ENCODE peak calls at places on chromosomes 7 and 10, in five cellular contexts. One of them, this sample, is unnamed.

GRCh38 chr7:47198159-47198558 is 383.8 kb downstream of the TNS3 start:
- DNase-seq in H9: no peak
- DNase-seq in mesenchymal stem cell: no peak
- DNase-seq in H1: no peak
- DNase-seq in neuronal stem cell: no peak
- DNase-seq in this sample: no peak

GRCh38 chr7:54394877-54395276 is 147.3 kb upstream of the VSTM2A start:
- DNase-seq in H9: no peak
- DNase-seq in mesenchymal stem cell: no peak
- DNase-seq in H1: no peak
- DNase-seq in neuronal stem cell: no peak
- DNase-seq in this sample: peak; percentile 16

GRCh38 chr7:139775829-139776266 is 1.9 kb downstream of the HIPK2 start:
- DNase-seq in H9: no peak
- DNase-seq in mesenchymal stem cell: peak; percentile 89
- DNase-seq in H1: peak; percentile 55
- DNase-seq in neuronal stem cell: no peak
- DNase-seq in this sample: peak; percentile 51

GRCh38 chr10:132684164-132684891 is 101.6 kb downstream of the NKX6-2 start:
- DNase-seq in H9: peak; percentile 18
- DNase-seq in mesenchymal stem cell: peak; percentile 56
- DNase-seq in H1: no peak
- DNase-seq in neuronal stem cell: no peak
- DNase-seq in this sample: no peak

GRCh38 chr7:84025332-84025927 is 169.2 kb downstream of the SEMA3A start:
- DNase-seq in H9: no peak
- DNase-seq in mesenchymal stem cell: peak; percentile 92
- DNase-seq in H1: no peak
- DNase-seq in neuronal stem cell: peak; percentile 48
- DNase-seq in this sample: peak; percentile 31

GRCh38 chr10:87054373-87055295 is 34.5 kb downstream of the FAM25A start:
- DNase-seq in H9: no peak
- DNase-seq in mesenchymal stem cell: peak; percentile 89
- DNase-seq in H1: no peak
- DNase-seq in neuronal stem cell: peak; percentile 30
- DNase-seq in this sample: peak; percentile 74

GRCh38 chr10:91010952-91011351 is 90.1 kb upstream of the ANKRD1 start:
- DNase-seq in H9: no peak
- DNase-seq in mesenchymal stem cell: no peak
- DNase-seq in H1: no peak
- DNase-seq in neuronal stem cell: no peak
- DNase-seq in this sample: no peak

GRCh38 chr10:101612872-101613271 is 24.8 kb downstream of the DPCD start:
- DNase-seq in H9: no peak
- DNase-seq in mesenchymal stem cell: no peak
- DNase-seq in H1: no peak
- DNase-seq in neuronal stem cell: no peak
- DNase-seq in this sample: no peak

GRCh38 chr10:58576736-58577366 is 64.2 kb downstream of the BICC1 start:
- DNase-seq in H9: no peak
- DNase-seq in mesenchymal stem cell: no peak
- DNase-seq in H1: no peak
- DNase-seq in neuronal stem cell: no peak
- DNase-seq in this sample: no peak

GRCh38 chr7:139851770-139852481 is 22.9 kb downstream of the TBXAS1 start:
- DNase-seq in H9: no peak
- DNase-seq in mesenchymal stem cell: no peak
- DNase-seq in H1: no peak
- DNase-seq in neuronal stem cell: no peak
- DNase-seq in this sample: no peak

GRCh38 chr10:131146790-131147189 is 164.7 kb downstream of the TCERG1L start:
- DNase-seq in H9: no peak
- DNase-seq in mesenchymal stem cell: no peak
- DNase-seq in H1: no peak
- DNase-seq in neuronal stem cell: no peak
- DNase-seq in this sample: no peak

GRCh38 chr7:23357190-23358093 is 58.3 kb downstream of the MALSU1 start:
- DNase-seq in H9: no peak
- DNase-seq in mesenchymal stem cell: peak; percentile 63
- DNase-seq in H1: no peak
- DNase-seq in neuronal stem cell: no peak
- DNase-seq in this sample: peak; percentile 2

GRCh38 chr7:92133737-92134270 is 473 bp downstream of the CYP51A1 start:
- DNase-seq in H9: peak; percentile 86
- DNase-seq in mesenchymal stem cell: peak; percentile 78
- DNase-seq in H1: peak; percentile 98
- DNase-seq in neuronal stem cell: peak; percentile 82
- DNase-seq in this sample: peak; percentile 67

GRCh38 chr7:18177815-18178660 is 150.4 kb upstream of the PRPS1L1 start:
- DNase-seq in H9: no peak
- DNase-seq in mesenchymal stem cell: peak; percentile 30
- DNase-seq in H1: no peak
- DNase-seq in neuronal stem cell: no peak
- DNase-seq in this sample: no peak

GRCh38 chr7:29989257-29989995 is at the start of gene SCRN1:
- DNase-seq in H9: peak; percentile 63
- DNase-seq in mesenchymal stem cell: peak; percentile 50
- DNase-seq in H1: peak; percentile 70
- DNase-seq in neuronal stem cell: peak; percentile 42
- DNase-seq in this sample: peak; percentile 43

GRCh38 chr10:14397069-14397468 is 66.3 kb upstream of the FRMD4A start:
- DNase-seq in H9: peak; percentile 45
- DNase-seq in mesenchymal stem cell: peak; percentile 93
- DNase-seq in H1: no peak
- DNase-seq in neuronal stem cell: no peak
- DNase-seq in this sample: peak; percentile 46

GRCh38 chr7:3191545-3191944 is 109.5 kb upstream of the SDK1 start:
- DNase-seq in H9: no peak
- DNase-seq in mesenchymal stem cell: no peak
- DNase-seq in H1: no peak
- DNase-seq in neuronal stem cell: no peak
- DNase-seq in this sample: no peak

GRCh38 chr7:151796091-151796870 is 80.6 kb downstream of the PRKAG2 start:
- DNase-seq in H9: no peak
- DNase-seq in mesenchymal stem cell: no peak
- DNase-seq in H1: no peak
- DNase-seq in neuronal stem cell: no peak
- DNase-seq in this sample: peak; percentile 80

GRCh38 chr10:28677889-28678686 is 767 bp downstream of the BAMBI start:
- DNase-seq in H9: peak; percentile 42
- DNase-seq in mesenchymal stem cell: peak; percentile 37
- DNase-seq in H1: peak; percentile 59
- DNase-seq in neuronal stem cell: no peak
- DNase-seq in this sample: peak; percentile 65

GRCh38 chr7:1965579-1966294 is 267.0 kb downstream of the MAD1L1 start:
- DNase-seq in H9: no peak
- DNase-seq in mesenchymal stem cell: no peak
- DNase-seq in H1: no peak
- DNase-seq in neuronal stem cell: no peak
- DNase-seq in this sample: no peak

GRCh38 chr7:41709621-41710020 is 6.7 kb upstream of the INHBA start:
- DNase-seq in H9: no peak
- DNase-seq in mesenchymal stem cell: peak; percentile 74
- DNase-seq in H1: no peak
- DNase-seq in neuronal stem cell: no peak
- DNase-seq in this sample: peak; percentile 72

GRCh38 chr7:41710838-41711237 is 7.9 kb upstream of the INHBA start:
- DNase-seq in H9: no peak
- DNase-seq in mesenchymal stem cell: no peak
- DNase-seq in H1: no peak
- DNase-seq in neuronal stem cell: no peak
- DNase-seq in this sample: no peak

GRCh38 chr7:41711283-41712064 is 8.6 kb upstream of the INHBA start:
- DNase-seq in H9: peak; percentile 72
- DNase-seq in mesenchymal stem cell: no peak
- DNase-seq in H1: peak; percentile 82
- DNase-seq in neuronal stem cell: no peak
- DNase-seq in this sample: peak; percentile 44

GRCh38 chr7:41706228-41706930 is 3.5 kb upstream of the INHBA start:
- DNase-seq in H9: no peak
- DNase-seq in mesenchymal stem cell: no peak
- DNase-seq in H1: no peak
- DNase-seq in neuronal stem cell: no peak
- DNase-seq in this sample: no peak

GRCh38 chr7:41708621-41709358 is 5.9 kb upstream of the INHBA start:
- DNase-seq in H9: no peak
- DNase-seq in mesenchymal stem cell: no peak
- DNase-seq in H1: no peak
- DNase-seq in neuronal stem cell: no peak
- DNase-seq in this sample: peak; percentile 85
- H4K91ac ChIP-seq in H9: no peak overlapping the region
- H4K91ac ChIP-seq in mesenchymal stem cell: no peak overlapping the region
- H4K91ac ChIP-seq in H1: no peak overlapping the region
- H4K91ac ChIP-seq in neuronal stem cell: no peak overlapping the region
- H4K91ac ChIP-seq in this sample: no peak overlapping the region

DNA sequence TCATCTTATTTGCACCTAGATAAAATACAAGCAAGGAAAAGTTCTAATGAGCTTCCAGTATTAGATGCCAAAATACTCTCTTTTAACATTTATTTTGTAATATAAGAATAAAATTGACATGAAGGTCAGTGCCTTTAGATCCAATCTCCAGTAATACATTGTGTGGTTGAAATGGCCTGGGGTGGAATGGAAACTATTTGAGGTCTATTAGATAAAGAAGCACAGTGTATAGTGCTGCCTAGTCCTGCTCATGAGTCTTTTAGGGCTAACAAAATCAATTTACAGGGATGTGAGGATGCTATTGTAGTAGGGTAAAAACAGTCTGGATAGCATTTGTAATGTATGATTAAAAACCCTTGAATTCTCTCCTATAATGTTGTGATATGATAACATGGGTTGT is 84.5 kb upstream of the ETV1 start:
- DNase-seq in H9: no peak
- DNase-seq in mesenchymal stem cell: no peak
- DNase-seq in H1: no peak
- DNase-seq in neuronal stem cell: no peak
- DNase-seq in this sample: peak; percentile 33
- H2BK12ac ChIP-seq in H9: no peak overlapping the region
- H2BK12ac ChIP-seq in mesenchymal stem cell: no peak overlapping the region
- H2BK12ac ChIP-seq in H1: no peak overlapping the region
- H2BK12ac ChIP-seq in neuronal stem cell: no peak overlapping the region
- H2BK12ac ChIP-seq in this sample: no peak overlapping the region

DNA sequence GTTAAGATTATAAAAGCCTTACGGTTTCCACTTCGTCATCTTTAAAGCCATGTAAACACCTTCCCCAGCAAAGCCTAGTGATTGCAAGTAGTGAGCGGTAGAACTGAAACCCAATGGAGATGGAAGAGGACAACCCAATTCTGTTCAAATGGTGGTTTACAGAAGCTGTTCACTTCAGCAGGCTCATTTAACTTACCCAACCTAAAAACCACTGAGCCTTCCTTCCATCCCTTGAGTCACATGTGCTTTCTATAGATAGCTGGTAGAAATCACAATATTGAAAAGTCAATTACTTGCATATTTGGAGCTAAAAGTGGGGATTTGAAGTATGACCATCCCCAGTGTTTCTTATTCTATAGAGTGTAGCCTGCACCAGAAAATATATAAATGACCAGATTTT is 667.7 kb downstream of the SUGCT start:
- DNase-seq in H9: no peak
- DNase-seq in mesenchymal stem cell: no peak
- DNase-seq in H1: no peak
- DNase-seq in neuronal stem cell: no peak
- DNase-seq in this sample: no peak
- H3K14ac ChIP-seq in H9: no peak overlapping the region
- H3K14ac ChIP-seq in mesenchymal stem cell: no peak overlapping the region
- H3K14ac ChIP-seq in H1: no peak overlapping the region
- H3K14ac ChIP-seq in neuronal stem cell: no peak overlapping the region
- H3K14ac ChIP-seq in this sample: no peak overlapping the region

GRCh38 chr10:70599791-70600190 is 2.8 kb downstream of the PRF1 start:
- DNase-seq in H9: no peak
- DNase-seq in mesenchymal stem cell: no peak
- DNase-seq in H1: peak; percentile 27
- DNase-seq in neuronal stem cell: no peak
- DNase-seq in this sample: no peak

GRCh38 chr10:70599319-70599718 is 3.2 kb downstream of the PRF1 start:
- DNase-seq in H9: no peak
- DNase-seq in mesenchymal stem cell: no peak
- DNase-seq in H1: no peak
- DNase-seq in neuronal stem cell: no peak
- DNase-seq in this sample: no peak

GRCh38 chr10:70598857-70599295 is 3.7 kb downstream of the PRF1 start:
- DNase-seq in H9: no peak
- DNase-seq in mesenchymal stem cell: no peak
- DNase-seq in H1: peak; percentile 35
- DNase-seq in neuronal stem cell: no peak
- DNase-seq in this sample: no peak

GRCh38 chr10:70596860-70597809 is 5.4 kb downstream of the PRF1 start:
- DNase-seq in H9: no peak
- DNase-seq in mesenchymal stem cell: no peak
- DNase-seq in H1: peak; percentile 29
- DNase-seq in neuronal stem cell: no peak
- DNase-seq in this sample: no peak

DNA sequence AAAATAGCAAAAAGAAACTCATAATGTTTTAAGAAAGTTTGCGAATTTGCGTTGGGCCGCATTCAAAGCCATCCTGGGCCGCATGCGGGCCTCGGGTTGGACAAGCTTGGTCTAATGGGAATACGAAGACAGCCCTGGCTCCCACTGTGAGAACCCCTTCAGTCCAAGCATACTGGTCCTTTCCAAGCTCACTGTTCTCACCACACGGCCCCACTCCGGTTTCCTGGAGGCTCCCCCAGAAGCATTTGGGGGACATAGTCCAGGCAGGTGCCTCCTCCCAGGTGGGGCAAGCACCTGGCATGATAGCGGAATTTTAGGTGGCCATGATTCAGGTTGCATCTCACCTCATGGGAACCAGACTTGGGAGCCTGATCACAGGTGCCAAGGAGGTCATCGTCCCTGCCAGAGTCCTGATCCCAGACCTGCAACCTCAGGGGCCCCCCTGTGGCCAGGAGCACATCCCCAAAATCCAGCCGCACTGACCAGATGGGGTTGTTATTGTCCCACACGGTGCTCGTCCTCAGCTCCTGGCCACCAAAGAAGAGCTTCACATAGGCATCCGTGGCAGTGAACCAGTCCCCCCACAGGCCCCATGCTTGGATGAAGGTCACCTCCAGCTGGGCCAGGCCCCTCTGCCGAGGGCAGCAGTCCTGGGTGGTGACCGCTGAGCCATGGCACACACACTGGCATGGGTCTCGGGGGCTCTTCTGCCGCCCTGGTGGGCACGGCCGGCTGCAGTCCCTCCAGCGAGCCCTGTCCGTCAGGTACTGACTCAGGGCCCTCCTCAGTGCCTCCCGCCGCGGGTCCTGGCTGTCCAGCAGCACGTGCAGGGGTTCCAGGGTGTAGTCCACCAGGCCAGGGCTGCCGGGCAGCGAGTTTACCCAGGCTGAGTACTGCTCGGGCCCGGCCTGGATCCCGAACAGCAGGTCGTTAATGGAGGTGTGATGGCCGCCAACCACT is 4.4 kb downstream of the PRF1 start:
- DNase-seq in H9: no peak
- DNase-seq in mesenchymal stem cell: no peak
- DNase-seq in H1: peak; percentile 42
- DNase-seq in neuronal stem cell: no peak
- DNase-seq in this sample: no peak
- H4K91ac ChIP-seq in H9: no peak overlapping the region
- H4K91ac ChIP-seq in mesenchymal stem cell: no peak overlapping the region
- H4K91ac ChIP-seq in H1: no peak overlapping the region
- H4K91ac ChIP-seq in neuronal stem cell: no peak overlapping the region
- H4K91ac ChIP-seq in this sample: no peak overlapping the region

This sample was measured in trophoblast cell.